ENCODE peak calls at places on chromosome 9, in nine cellular contexts. One of them, this sample, is unnamed.

GRCh38 chr9:89522261-89522978 is 24.5 kb upstream of the SEMA4D start:
- DNase-seq in posterior vena cava: no peak
- DNase-seq in iris pigment epithelial cell: no peak
- DNase-seq in AG08395: no peak
- DNase-seq in astrocyte of the cerebellum: no peak
- DNase-seq in cerebellum: no peak
- DNase-seq in stimulated activated CD8-positive, alpha-beta memory T cell treated with anti-CD3 and anti-CD28 coated beads, Interleukin-12 subunit alpha, Interleukin-12 subunit beta, amount 100 ng/mL, for 1 hour: peak
- DNase-seq in occipital lobe: no peak
- DNase-seq in WTC11: no peak
- DNase-seq in this sample: peak

GRCh38 chr9:132797861-132798659 is 80.0 kb downstream of the AK8 start:
- DNase-seq in stimulated activated CD8-positive, alpha-beta memory T cell treated with anti-CD3 and anti-CD28 coated beads, Interleukin-12 subunit alpha, Interleukin-12 subunit beta, amount 100 ng/mL, for 1 hour: no peak
- DNase-seq in AG08395: no peak
- DNase-seq in cerebellum: no peak
- DNase-seq in posterior vena cava: no peak
- DNase-seq in iris pigment epithelial cell: peak
- DNase-seq in WTC11: no peak
- DNase-seq in occipital lobe: no peak
- DNase-seq in astrocyte of the cerebellum: no peak
- DNase-seq in this sample: no peak

GRCh38 chr9:70222354-70222753 is 36.4 kb upstream of the SMC5 start:
- DNase-seq in AG08395: no peak
- DNase-seq in WTC11: no peak
- DNase-seq in iris pigment epithelial cell: no peak
- DNase-seq in posterior vena cava: no peak
- DNase-seq in stimulated activated CD8-positive, alpha-beta memory T cell treated with anti-CD3 and anti-CD28 coated beads, Interleukin-12 subunit alpha, Interleukin-12 subunit beta, amount 100 ng/mL, for 1 hour: no peak
- DNase-seq in cerebellum: no peak
- DNase-seq in astrocyte of the cerebellum: no peak
- DNase-seq in occipital lobe: no peak
- DNase-seq in this sample: no peak

GRCh38 chr9:81522721-81523551 is 166.4 kb downstream of the TLE1 start:
- DNase-seq in astrocyte of the cerebellum: no peak
- DNase-seq in iris pigment epithelial cell: peak
- DNase-seq in occipital lobe: no peak
- DNase-seq in posterior vena cava: no peak
- DNase-seq in WTC11: peak
- DNase-seq in AG08395: peak
- DNase-seq in stimulated activated CD8-positive, alpha-beta memory T cell treated with anti-CD3 and anti-CD28 coated beads, Interleukin-12 subunit alpha, Interleukin-12 subunit beta, amount 100 ng/mL, for 1 hour: no peak
- DNase-seq in cerebellum: peak
- DNase-seq in this sample: peak

GRCh38 chr9:107039546-107039945 is 176.6 kb downstream of the ZNF462 start:
- DNase-seq in AG08395: peak
- DNase-seq in posterior vena cava: no peak
- DNase-seq in astrocyte of the cerebellum: peak
- DNase-seq in occipital lobe: no peak
- DNase-seq in iris pigment epithelial cell: peak
- DNase-seq in stimulated activated CD8-positive, alpha-beta memory T cell treated with anti-CD3 and anti-CD28 coated beads, Interleukin-12 subunit alpha, Interleukin-12 subunit beta, amount 100 ng/mL, for 1 hour: no peak
- DNase-seq in cerebellum: no peak
- DNase-seq in WTC11: no peak
- DNase-seq in this sample: peak

GRCh38 chr9:92138157-92138959 is 23.1 kb upstream of the SPTLC1 start:
- DNase-seq in posterior vena cava: peak
- DNase-seq in stimulated activated CD8-positive, alpha-beta memory T cell treated with anti-CD3 and anti-CD28 coated beads, Interleukin-12 subunit alpha, Interleukin-12 subunit beta, amount 100 ng/mL, for 1 hour: peak
- DNase-seq in occipital lobe: peak
- DNase-seq in astrocyte of the cerebellum: no peak
- DNase-seq in WTC11: peak
- DNase-seq in iris pigment epithelial cell: peak
- DNase-seq in AG08395: peak
- DNase-seq in cerebellum: peak
- DNase-seq in this sample: peak

GRCh38 chr9:89590415-89590814 is 14.4 kb upstream of the GADD45G start:
- DNase-seq in stimulated activated CD8-positive, alpha-beta memory T cell treated with anti-CD3 and anti-CD28 coated beads, Interleukin-12 subunit alpha, Interleukin-12 subunit beta, amount 100 ng/mL, for 1 hour: no peak
- DNase-seq in AG08395: no peak
- DNase-seq in posterior vena cava: no peak
- DNase-seq in WTC11: no peak
- DNase-seq in occipital lobe: no peak
- DNase-seq in cerebellum: no peak
- DNase-seq in astrocyte of the cerebellum: no peak
- DNase-seq in iris pigment epithelial cell: no peak
- DNase-seq in this sample: no peak

GRCh38 chr9:68619056-68619455 is 78.4 kb upstream of the TMEM252 start:
- DNase-seq in posterior vena cava: no peak
- DNase-seq in astrocyte of the cerebellum: no peak
- DNase-seq in occipital lobe: no peak
- DNase-seq in AG08395: no peak
- DNase-seq in stimulated activated CD8-positive, alpha-beta memory T cell treated with anti-CD3 and anti-CD28 coated beads, Interleukin-12 subunit alpha, Interleukin-12 subunit beta, amount 100 ng/mL, for 1 hour: no peak
- DNase-seq in iris pigment epithelial cell: no peak
- DNase-seq in cerebellum: no peak
- DNase-seq in WTC11: no peak
- DNase-seq in this sample: no peak

GRCh38 chr9:35748239-35748857 is 680 bp downstream of the GBA2 start:
- DNase-seq in cerebellum: no peak
- DNase-seq in WTC11: no peak
- DNase-seq in occipital lobe: no peak
- DNase-seq in iris pigment epithelial cell: no peak
- DNase-seq in AG08395: no peak
- DNase-seq in astrocyte of the cerebellum: no peak
- DNase-seq in posterior vena cava: no peak
- DNase-seq in stimulated activated CD8-positive, alpha-beta memory T cell treated with anti-CD3 and anti-CD28 coated beads, Interleukin-12 subunit alpha, Interleukin-12 subunit beta, amount 100 ng/mL, for 1 hour: no peak
- DNase-seq in this sample: no peak

GRCh38 chr9:133888779-133889491 is 103.2 kb downstream of the VAV2 start:
- DNase-seq in occipital lobe: no peak
- DNase-seq in WTC11: no peak
- DNase-seq in iris pigment epithelial cell: no peak
- DNase-seq in posterior vena cava: no peak
- DNase-seq in cerebellum: no peak
- DNase-seq in AG08395: no peak
- DNase-seq in stimulated activated CD8-positive, alpha-beta memory T cell treated with anti-CD3 and anti-CD28 coated beads, Interleukin-12 subunit alpha, Interleukin-12 subunit beta, amount 100 ng/mL, for 1 hour: no peak
- DNase-seq in astrocyte of the cerebellum: no peak
- DNase-seq in this sample: no peak